ENCODE peak calls at places on chromosome 18, in five cellular contexts. One of them, this sample, is unnamed.

GRCh38 chr18:63297678-63298392 is 21.7 kb downstream of the BCL2 start:
- DNase-seq in glutamatergic neuron: no peak
- DNase-seq in AG10803: no peak
- DNase-seq in GM12865: no peak
- DNase-seq in cardiac muscle cell: no peak
- DNase-seq in this sample: no peak

GRCh38 chr18:13369756-13370510 is 151.4 kb downstream of the LDLRAD4 start:
- DNase-seq in glutamatergic neuron: no peak
- DNase-seq in AG10803: peak
- DNase-seq in GM12865: no peak
- DNase-seq in cardiac muscle cell: no peak
- DNase-seq in this sample: no peak

GRCh38 chr18:74836296-74837139 is 238.8 kb downstream of the ZNF407 start:
- DNase-seq in glutamatergic neuron: no peak
- DNase-seq in AG10803: peak
- DNase-seq in GM12865: no peak
- DNase-seq in cardiac muscle cell: peak
- DNase-seq in this sample: no peak

GRCh38 chr18:79366177-79367094 is 29.3 kb upstream of the NFATC1 start:
- DNase-seq in glutamatergic neuron: no peak
- DNase-seq in AG10803: peak
- DNase-seq in GM12865: no peak
- DNase-seq in cardiac muscle cell: peak
- DNase-seq in this sample: no peak

GRCh38 chr18:66211693-66212195 is 392.1 kb downstream of the CDH19 start:
- DNase-seq in glutamatergic neuron: no peak
- DNase-seq in AG10803: no peak
- DNase-seq in GM12865: no peak
- DNase-seq in cardiac muscle cell: no peak
- DNase-seq in this sample: no peak

GRCh38 chr18:5073026-5073944 is 123.8 kb downstream of the AKAIN1 start:
- DNase-seq in glutamatergic neuron: peak
- DNase-seq in AG10803: peak
- DNase-seq in GM12865: peak
- DNase-seq in cardiac muscle cell: peak
- DNase-seq in this sample: peak

GRCh38 chr18:5574843-5575242 is 31.0 kb upstream of the EPB41L3 start:
- DNase-seq in glutamatergic neuron: no peak
- DNase-seq in AG10803: no peak
- DNase-seq in GM12865: no peak
- DNase-seq in cardiac muscle cell: no peak
- DNase-seq in this sample: no peak

GRCh38 chr18:13613099-13613498 is 113.3 kb downstream of the FAM210A start:
- DNase-seq in glutamatergic neuron: no peak
- DNase-seq in AG10803: no peak
- DNase-seq in GM12865: peak
- DNase-seq in cardiac muscle cell: no peak
- DNase-seq in this sample: no peak

GRCh38 chr18:72692086-72692485 is 147.9 kb upstream of the CBLN2 start:
- DNase-seq in glutamatergic neuron: no peak
- DNase-seq in AG10803: no peak
- DNase-seq in GM12865: no peak
- DNase-seq in cardiac muscle cell: no peak
- DNase-seq in this sample: peak

GRCh38 chr18:10973579-10974260 is 175.6 kb downstream of the PIEZO2 start:
- DNase-seq in glutamatergic neuron: no peak
- DNase-seq in AG10803: peak
- DNase-seq in GM12865: peak
- DNase-seq in cardiac muscle cell: peak
- DNase-seq in this sample: no peak

GRCh38 chr18:5519448-5520362 is 24.1 kb downstream of the EPB41L3 start:
- DNase-seq in glutamatergic neuron: no peak
- DNase-seq in AG10803: no peak
- DNase-seq in GM12865: no peak
- DNase-seq in cardiac muscle cell: peak
- DNase-seq in this sample: no peak

GRCh38 chr18:43935051-43935412 is 657.7 kb upstream of the SYT4 start:
- DNase-seq in glutamatergic neuron: no peak
- DNase-seq in AG10803: peak
- DNase-seq in GM12865: no peak
- DNase-seq in cardiac muscle cell: peak
- DNase-seq in this sample: no peak

GRCh38 chr18:72866901-72867701 is 686 bp downstream of the NETO1 start:
- DNase-seq in glutamatergic neuron: peak
- DNase-seq in AG10803: no peak
- DNase-seq in GM12865: no peak
- DNase-seq in cardiac muscle cell: no peak
- DNase-seq in this sample: peak

GRCh38 chr18:48866028-48866733 is 84.6 kb downstream of the SMAD7 start:
- DNase-seq in glutamatergic neuron: peak
- DNase-seq in AG10803: peak
- DNase-seq in GM12865: no peak
- DNase-seq in cardiac muscle cell: peak
- DNase-seq in this sample: no peak

GRCh38 chr18:28288784-28289183 is 111.9 kb upstream of the CDH2 start:
- DNase-seq in glutamatergic neuron: no peak
- DNase-seq in AG10803: no peak
- DNase-seq in GM12865: no peak
- DNase-seq in cardiac muscle cell: no peak
- DNase-seq in this sample: no peak

GRCh38 chr18:44502790-44503189 is 177.9 kb upstream of the SETBP1 start:
- DNase-seq in glutamatergic neuron: no peak
- DNase-seq in AG10803: no peak
- DNase-seq in GM12865: no peak
- DNase-seq in cardiac muscle cell: no peak
- DNase-seq in this sample: no peak

GRCh38 chr18:3624818-3625716 is 175.1 kb downstream of the TGIF1 start:
- DNase-seq in glutamatergic neuron: no peak
- DNase-seq in AG10803: peak
- DNase-seq in GM12865: peak
- DNase-seq in cardiac muscle cell: peak
- DNase-seq in this sample: no peak

GRCh38 chr18:50973367-50974126 is 5.7 kb downstream of the ELAC1 start:
- DNase-seq in glutamatergic neuron: no peak
- DNase-seq in AG10803: peak
- DNase-seq in GM12865: no peak
- DNase-seq in cardiac muscle cell: peak
- DNase-seq in this sample: no peak

GRCh38 chr18:62837011-62837410 is 121.7 kb downstream of the PHLPP1 start:
- DNase-seq in glutamatergic neuron: no peak
- DNase-seq in AG10803: no peak
- DNase-seq in GM12865: no peak
- DNase-seq in cardiac muscle cell: no peak
- DNase-seq in this sample: no peak

GRCh38 chr18:75455249-75456183 is 28.0 kb upstream of the SMIM21 start:
- DNase-seq in glutamatergic neuron: peak
- DNase-seq in AG10803: peak
- DNase-seq in GM12865: no peak
- DNase-seq in cardiac muscle cell: peak
- DNase-seq in this sample: peak

GRCh38 chr18:68520406-68521075 is 194.4 kb downstream of the TMX3 start:
- DNase-seq in glutamatergic neuron: no peak
- DNase-seq in AG10803: peak
- DNase-seq in GM12865: no peak
- DNase-seq in cardiac muscle cell: peak
- DNase-seq in this sample: no peak

GRCh38 chr18:37612519-37612918 is 46.9 kb upstream of the CELF4 start:
- DNase-seq in glutamatergic neuron: no peak
- DNase-seq in AG10803: no peak
- DNase-seq in GM12865: no peak
- DNase-seq in cardiac muscle cell: peak
- DNase-seq in this sample: no peak

GRCh38 chr18:49238433-49239042 is 221.9 kb downstream of the DYM start:
- DNase-seq in glutamatergic neuron: peak
- DNase-seq in AG10803: peak
- DNase-seq in GM12865: peak
- DNase-seq in cardiac muscle cell: peak
- DNase-seq in this sample: peak

GRCh38 chr18:51890762-51891161 is 449.2 kb upstream of the DCC start:
- DNase-seq in glutamatergic neuron: no peak
- DNase-seq in AG10803: peak
- DNase-seq in GM12865: no peak
- DNase-seq in cardiac muscle cell: no peak
- DNase-seq in this sample: no peak

GRCh38 chr18:8966819-8967218 is 135.7 kb upstream of the NDUFV2 start:
- DNase-seq in glutamatergic neuron: no peak
- DNase-seq in AG10803: no peak
- DNase-seq in GM12865: no peak
- DNase-seq in cardiac muscle cell: no peak
- DNase-seq in this sample: no peak

GRCh38 chr18:41060967-41061366 is 894.1 kb upstream of the PIK3C3 start:
- DNase-seq in glutamatergic neuron: no peak
- DNase-seq in AG10803: no peak
- DNase-seq in GM12865: no peak
- DNase-seq in cardiac muscle cell: no peak
- DNase-seq in this sample: no peak

GRCh38 chr18:52953435-52953834 is 613.4 kb downstream of the DCC start:
- DNase-seq in glutamatergic neuron: no peak
- DNase-seq in AG10803: no peak
- DNase-seq in GM12865: no peak
- DNase-seq in cardiac muscle cell: no peak
- DNase-seq in this sample: no peak

GRCh38 chr18:48215876-48216638 is 193.1 kb downstream of the ZBTB7C start:
- DNase-seq in glutamatergic neuron: no peak
- DNase-seq in AG10803: no peak
- DNase-seq in GM12865: no peak
- DNase-seq in cardiac muscle cell: no peak
- DNase-seq in this sample: no peak

GRCh38 chr18:3452750-3453539 is 3.0 kb downstream of the TGIF1 start:
- DNase-seq in glutamatergic neuron: no peak
- DNase-seq in AG10803: peak
- DNase-seq in GM12865: no peak
- DNase-seq in cardiac muscle cell: peak
- DNase-seq in this sample: peak

GRCh38 chr18:7177131-7177744 is 53.7 kb upstream of the LRRC30 start:
- DNase-seq in glutamatergic neuron: peak
- DNase-seq in AG10803: peak
- DNase-seq in GM12865: no peak
- DNase-seq in cardiac muscle cell: peak
- DNase-seq in this sample: peak

GRCh38 chr18:78183815-78184214 is 795.8 kb upstream of the SALL3 start:
- DNase-seq in glutamatergic neuron: no peak
- DNase-seq in AG10803: no peak
- DNase-seq in GM12865: no peak
- DNase-seq in cardiac muscle cell: no peak
- DNase-seq in this sample: no peak

GRCh38 chr18:54224379-54225014 is at the start of gene MBD2:
- DNase-seq in glutamatergic neuron: peak
- DNase-seq in AG10803: peak
- DNase-seq in GM12865: peak
- DNase-seq in cardiac muscle cell: peak
- DNase-seq in this sample: peak
- TF ChIP-seq CTCF in glutamatergic neuron: no peak
- TF ChIP-seq CTCF in AG10803: peak
- TF ChIP-seq CTCF in GM12865: no peak
- TF ChIP-seq CTCF in cardiac muscle cell: peak
- TF ChIP-seq CTCF in this sample: no peak

GRCh38 chr18:22980394-22980793 is 47.3 kb downstream of the RBBP8 start:
- DNase-seq in glutamatergic neuron: no peak
- DNase-seq in AG10803: no peak
- DNase-seq in GM12865: no peak
- DNase-seq in cardiac muscle cell: no peak
- DNase-seq in this sample: no peak

GRCh38 chr18:22985250-22985649 is 52.1 kb downstream of the RBBP8 start:
- DNase-seq in glutamatergic neuron: no peak
- DNase-seq in AG10803: no peak
- DNase-seq in GM12865: no peak
- DNase-seq in cardiac muscle cell: no peak
- DNase-seq in this sample: no peak

GRCh38 chr18:22987547-22988182 is 54.5 kb downstream of the RBBP8 start:
- DNase-seq in glutamatergic neuron: no peak
- DNase-seq in AG10803: no peak
- DNase-seq in GM12865: no peak
- DNase-seq in cardiac muscle cell: no peak
- DNase-seq in this sample: no peak

GRCh38 chr18:22981274-22982133 is 48.4 kb downstream of the RBBP8 start:
- DNase-seq in glutamatergic neuron: no peak
- DNase-seq in AG10803: no peak
- DNase-seq in GM12865: no peak
- DNase-seq in cardiac muscle cell: no peak
- DNase-seq in this sample: no peak

DNA sequence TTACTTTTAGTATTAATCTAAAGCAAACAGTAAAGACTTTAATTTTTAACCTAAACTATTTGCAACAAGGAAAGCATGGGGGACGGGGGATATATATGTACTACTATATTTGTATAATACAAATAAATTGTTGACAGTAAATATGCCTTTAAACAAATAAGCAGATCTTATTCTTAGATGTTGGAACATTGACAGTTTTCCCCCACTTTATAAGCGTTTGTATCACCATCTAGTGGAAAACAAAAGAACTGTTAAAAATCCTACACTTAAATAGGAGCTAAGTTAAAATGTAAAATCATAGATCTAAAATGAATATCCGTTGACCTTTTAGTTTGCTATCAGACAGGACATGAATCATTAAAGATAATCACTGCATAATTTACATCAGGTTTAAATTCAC is 50.0 kb downstream of the RBBP8 start:
- DNase-seq in glutamatergic neuron: no peak
- DNase-seq in AG10803: peak
- DNase-seq in GM12865: peak
- DNase-seq in cardiac muscle cell: peak
- DNase-seq in this sample: no peak
- TF ChIP-seq CTCF in glutamatergic neuron: peak
- TF ChIP-seq CTCF in AG10803: peak
- TF ChIP-seq CTCF in GM12865: peak
- TF ChIP-seq CTCF in cardiac muscle cell: peak
- TF ChIP-seq CTCF in this sample: peak

GRCh38 chr18:59691996-59692395 is 5.2 kb downstream of the CCBE1 start:
- DNase-seq in glutamatergic neuron: no peak
- DNase-seq in AG10803: no peak
- DNase-seq in GM12865: no peak
- DNase-seq in cardiac muscle cell: no peak
- DNase-seq in this sample: no peak
- TF ChIP-seq CTCF in glutamatergic neuron: no peak
- TF ChIP-seq CTCF in AG10803: no peak
- TF ChIP-seq CTCF in GM12865: no peak
- TF ChIP-seq CTCF in cardiac muscle cell: no peak
- TF ChIP-seq CTCF in this sample: no peak

DNA sequence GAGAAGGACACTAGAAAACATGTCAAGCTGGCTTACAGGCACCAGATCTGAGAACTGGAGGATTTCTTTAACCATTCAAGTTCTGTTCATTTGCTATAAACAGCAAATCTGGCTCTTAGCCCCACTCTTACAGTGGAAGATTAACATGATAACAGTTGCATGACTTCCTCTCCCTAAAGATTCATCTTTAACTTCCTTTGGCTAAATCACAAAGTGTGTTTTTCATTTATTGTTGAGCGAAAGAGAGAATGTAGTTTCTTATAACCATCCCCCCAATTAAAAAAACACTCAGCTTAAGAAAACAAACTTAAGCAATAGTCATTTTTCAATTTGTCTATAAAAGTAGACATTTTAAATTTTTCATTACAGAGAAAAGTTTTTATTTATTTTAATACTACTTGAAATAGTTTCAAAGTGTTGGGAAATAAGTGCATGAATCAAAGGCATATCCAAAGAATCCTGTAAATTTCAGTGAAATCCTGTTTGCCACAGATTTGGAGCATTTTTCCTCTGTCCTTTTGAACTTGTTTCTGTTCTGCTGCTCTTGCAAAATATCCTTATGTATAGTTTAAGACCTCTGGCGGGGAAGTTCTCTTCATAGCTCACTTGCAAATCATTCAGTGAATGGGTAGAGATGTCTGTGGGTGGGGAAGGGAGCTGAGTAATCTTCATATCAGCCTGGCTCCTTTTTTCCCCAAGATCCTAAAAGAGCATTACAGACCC is 241.0 kb upstream of the RBBP8 start:
- DNase-seq in glutamatergic neuron: no peak
- DNase-seq in AG10803: peak
- DNase-seq in GM12865: no peak
- DNase-seq in cardiac muscle cell: peak
- DNase-seq in this sample: no peak
- TF ChIP-seq CTCF in glutamatergic neuron: no peak
- TF ChIP-seq CTCF in AG10803: no peak
- TF ChIP-seq CTCF in GM12865: no peak
- TF ChIP-seq CTCF in cardiac muscle cell: peak
- TF ChIP-seq CTCF in this sample: no peak